ENCODE peak calls at places on chromosome 7, in six cellular contexts. U is fibroblast of pulmonary artery; L is CD8-positive, alpha-beta T cell; S is left ventricle myocardium inferior; R is right cardiac atrium; T is tibial nerve. V is an unnamed sample.

GRCh38 chr7:118109607-118110006 is 74.4 kb upstream of the LSM8 start:
- DNase-seq in R (no peak), U (no peak), T (no peak), L (no peak), S (no peak), V (no peak)

GRCh38 chr7:112297681-112298080 is 91.2 kb downstream of the ZNF277 start:
- DNase-seq in U (no peak), S (no peak), R (no peak), L (no peak), T (no peak), V (no peak)

GRCh38 chr7:129066290-129067131 is 11.6 kb upstream of the TNPO3 start:
- DNase-seq in U (peak), R (no peak), T (no peak), S (no peak), L (no peak), V (no peak)

GRCh38 chr7:49852619-49853462 is 79.4 kb downstream of the VWC2 start:
- DNase-seq in U (peak), R (no peak), S (no peak), T (peak), L (no peak), V (no peak)

GRCh38 chr7:55484834-55485233 is 87.5 kb downstream of the VOPP1 start:
- DNase-seq in T (no peak), S (no peak), L (no peak), R (no peak), U (no peak), V (no peak)

GRCh38 chr7:83987764-83988163 is 206.8 kb downstream of the SEMA3A start:
- DNase-seq in T (no peak), S (no peak), U (no peak), R (no peak), L (no peak), V (no peak)

GRCh38 chr7:28107960-28108359 is 72.6 kb downstream of the JAZF1 start:
- DNase-seq in R (no peak), S (no peak), T (no peak), L (no peak), U (peak), V (no peak)

GRCh38 chr7:28509256-28510021 is 97.1 kb downstream of the CREB5 start:
- DNase-seq in U (peak), R (no peak), S (no peak), L (no peak), T (no peak), V (no peak)

GRCh38 chr7:102978280-102978679 is 65.5 kb downstream of the LRRC17 start:
- DNase-seq in U (peak), R (peak), T (no peak), S (no peak), L (no peak), V (peak)

GRCh38 chr7:32044739-32045138 is 25.5 kb downstream of the PDE1C start:
- DNase-seq in U (no peak), R (no peak), S (no peak), T (no peak), L (no peak), V (no peak)

GRCh38 chr7:14836006-14836405 is 66.5 kb downstream of the DGKB start:
- DNase-seq in S (no peak), L (no peak), U (no peak), T (no peak), R (no peak), V (no peak)

GRCh38 chr7:51075681-51076580 is 240.7 kb downstream of the COBL start:
- DNase-seq in T (no peak), L (no peak), R (no peak), U (no peak), S (no peak), V (no peak)

GRCh38 chr7:84855758-84856157 is 331.1 kb downstream of the SEMA3D start:
- DNase-seq in R (no peak), T (no peak), U (no peak), L (no peak), S (no peak), V (no peak)

GRCh38 chr7:47047384-47047783 is 534.5 kb downstream of the TNS3 start:
- DNase-seq in R (no peak), T (no peak), U (no peak), S (no peak), L (no peak), V (no peak)

GRCh38 chr7:20959281-20959680 is 172.6 kb upstream of the SP8 start:
- DNase-seq in U (no peak), T (no peak), S (no peak), R (no peak), L (no peak), V (no peak)

DNA sequence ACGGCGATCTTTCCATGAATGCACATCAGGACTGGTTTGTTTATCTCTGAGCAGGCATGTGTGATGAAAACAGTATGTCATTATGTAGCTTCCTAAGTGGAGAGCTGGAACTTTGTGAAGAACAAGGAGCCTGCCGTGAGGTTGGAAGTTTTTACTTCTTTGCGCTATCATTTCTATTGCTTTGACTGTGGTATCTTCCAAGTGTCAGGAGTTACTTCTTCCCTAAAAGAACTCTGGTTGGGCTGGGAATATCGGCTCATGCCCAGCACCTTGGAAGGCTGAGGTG is 167.4 kb upstream of the AHR start:
- DNase-seq in T (no peak), L (no peak), R (no peak), U (peak), S (no peak), V (no peak)
- H3K4me3 ChIP-seq in T (peak), L (no peak), R (peak), U (peak), S (peak), V (no peak)

GRCh38 chr7:77538908-77539212 is 1.8 kb downstream of the PTPN12 start:
- DNase-seq in U (no peak), T (no peak), R (no peak), L (no peak), S (no peak), V (no peak)
- H3K4me3 ChIP-seq in U (peak), T (peak), R (peak), L (no peak), S (peak), V (peak)

GRCh38 chr7:2503056-2503941 is 16.3 kb upstream of the LFNG start:
- DNase-seq in R (no peak), S (no peak), T (no peak), L (no peak), U (no peak), V (no peak)
- H3K4me3 ChIP-seq in R (no peak), S (no peak), T (no peak), L (no peak), U (no peak), V (no peak)

DNA sequence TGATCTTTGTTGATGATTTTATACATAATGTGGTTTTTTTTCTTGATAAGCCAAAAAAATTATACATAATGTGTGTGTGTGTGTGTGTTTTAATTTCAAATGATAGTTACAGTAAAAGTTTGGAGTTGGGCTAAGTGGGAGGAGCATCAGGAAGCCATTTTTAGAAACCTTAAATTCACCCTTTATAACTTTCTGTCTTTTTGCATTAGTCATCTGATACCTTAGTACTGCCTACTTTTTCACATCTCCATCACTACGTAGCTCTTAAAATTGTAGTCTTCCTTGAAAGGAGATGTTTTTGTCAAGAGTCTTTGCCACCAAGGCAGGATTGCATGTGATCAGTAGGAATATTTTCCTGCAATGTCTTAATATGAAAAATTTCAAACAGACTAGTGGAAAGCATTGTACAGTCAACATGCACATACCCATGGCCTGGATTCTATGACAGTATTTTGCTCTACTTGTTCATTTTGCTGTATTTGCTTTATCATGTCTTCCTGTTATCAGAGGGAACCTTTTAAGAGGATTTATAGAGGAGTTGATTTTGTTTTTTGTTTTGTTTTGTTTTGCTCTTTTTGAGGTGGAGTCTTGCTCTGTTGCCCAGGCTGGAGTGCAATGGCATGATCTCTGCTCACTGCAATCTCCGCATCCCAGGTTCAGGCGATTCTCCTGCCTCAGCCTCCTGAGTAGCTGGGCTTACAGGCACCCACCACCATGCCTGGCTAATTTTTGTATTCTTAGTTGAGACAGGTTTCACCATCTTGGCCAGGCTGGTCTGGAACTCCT is 67.3 kb downstream of the DAGLB start:
- DNase-seq in U (no peak), S (no peak), T (no peak), R (no peak), L (no peak), V (no peak)
- H3K4me3 ChIP-seq in U (no peak), S (no peak), T (no peak), R (no peak), L (no peak), V (no peak)